ENCODE peak calls at places on chromosomes 11 and 22, in seven cellular contexts. One of them, this sample, is unnamed.
A peak's percentile ranks its signal among the peaks of the same experiment; 100 is the strongest.

GRCh38 chr11:12053606-12054361 is 45.4 kb upstream of the DKK3 start:
- DNase-seq in RWPE1: no peak
- DNase-seq in stimulated activated CD4-positive, alpha-beta T cell treated with anti-CD3 and anti-CD28 coated beads, Interleukin-1b, Interleukin-23, amount 100 ng/mL, for 1 hour: no peak
- DNase-seq in COR-L47: no peak
- DNase-seq in renal cortical epithelial cell: no peak
- DNase-seq in endodermal cell: no peak
- DNase-seq in sigmoid colon: peak; percentile 50
- DNase-seq in this sample: no peak

GRCh38 chr11:83092488-83093384 is 21.0 kb upstream of the RAB30 start:
- DNase-seq in sigmoid colon: no peak
- DNase-seq in RWPE1: peak; percentile 36
- DNase-seq in COR-L47: no peak
- DNase-seq in renal cortical epithelial cell: peak; percentile 93
- DNase-seq in endodermal cell: no peak
- DNase-seq in stimulated activated CD4-positive, alpha-beta T cell treated with anti-CD3 and anti-CD28 coated beads, Interleukin-1b, Interleukin-23, amount 100 ng/mL, for 1 hour: no peak
- DNase-seq in this sample: no peak

GRCh38 chr11:62472063-62472884 is 53.4 kb downstream of the SCGB1A1 start:
- DNase-seq in endodermal cell: no peak
- DNase-seq in sigmoid colon: peak; percentile 96
- DNase-seq in COR-L47: no peak
- DNase-seq in RWPE1: peak; percentile 64
- DNase-seq in stimulated activated CD4-positive, alpha-beta T cell treated with anti-CD3 and anti-CD28 coated beads, Interleukin-1b, Interleukin-23, amount 100 ng/mL, for 1 hour: no peak
- DNase-seq in renal cortical epithelial cell: peak; percentile 63
- DNase-seq in this sample: no peak

GRCh38 chr11:1435820-1436467 is 46.2 kb downstream of the BRSK2 start:
- DNase-seq in renal cortical epithelial cell: no peak
- DNase-seq in RWPE1: peak; percentile 45
- DNase-seq in stimulated activated CD4-positive, alpha-beta T cell treated with anti-CD3 and anti-CD28 coated beads, Interleukin-1b, Interleukin-23, amount 100 ng/mL, for 1 hour: no peak
- DNase-seq in sigmoid colon: no peak
- DNase-seq in COR-L47: peak; percentile 88
- DNase-seq in endodermal cell: peak; percentile 81
- DNase-seq in this sample: no peak

GRCh38 chr22:42468841-42469240 is 36.6 kb upstream of the NFAM1 start:
- DNase-seq in renal cortical epithelial cell: no peak
- DNase-seq in RWPE1: no peak
- DNase-seq in COR-L47: no peak
- DNase-seq in stimulated activated CD4-positive, alpha-beta T cell treated with anti-CD3 and anti-CD28 coated beads, Interleukin-1b, Interleukin-23, amount 100 ng/mL, for 1 hour: no peak
- DNase-seq in endodermal cell: no peak
- DNase-seq in sigmoid colon: no peak
- DNase-seq in this sample: no peak

GRCh38 chr11:67357831-67358555 is 4.6 kb upstream of the POLD4 start:
- DNase-seq in endodermal cell: no peak
- DNase-seq in sigmoid colon: no peak
- DNase-seq in stimulated activated CD4-positive, alpha-beta T cell treated with anti-CD3 and anti-CD28 coated beads, Interleukin-1b, Interleukin-23, amount 100 ng/mL, for 1 hour: no peak
- DNase-seq in renal cortical epithelial cell: peak; percentile 86
- DNase-seq in COR-L47: no peak
- DNase-seq in RWPE1: no peak
- DNase-seq in this sample: no peak

GRCh38 chr11:73272680-73273038 is 521 bp downstream of the P2RY6 start:
- DNase-seq in endodermal cell: no peak
- DNase-seq in sigmoid colon: no peak
- DNase-seq in RWPE1: no peak
- DNase-seq in COR-L47: no peak
- DNase-seq in stimulated activated CD4-positive, alpha-beta T cell treated with anti-CD3 and anti-CD28 coated beads, Interleukin-1b, Interleukin-23, amount 100 ng/mL, for 1 hour: no peak
- DNase-seq in renal cortical epithelial cell: no peak
- DNase-seq in this sample: no peak

GRCh38 chr22:39988386-39989114 is 6.2 kb upstream of the FAM83F start:
- DNase-seq in stimulated activated CD4-positive, alpha-beta T cell treated with anti-CD3 and anti-CD28 coated beads, Interleukin-1b, Interleukin-23, amount 100 ng/mL, for 1 hour: no peak
- DNase-seq in COR-L47: no peak
- DNase-seq in endodermal cell: no peak
- DNase-seq in renal cortical epithelial cell: no peak
- DNase-seq in RWPE1: no peak
- DNase-seq in sigmoid colon: no peak
- DNase-seq in this sample: no peak

GRCh38 chr22:22182218-22182989 is 62.2 kb upstream of the VPREB1 start:
- DNase-seq in endodermal cell: no peak
- DNase-seq in sigmoid colon: no peak
- DNase-seq in COR-L47: no peak
- DNase-seq in stimulated activated CD4-positive, alpha-beta T cell treated with anti-CD3 and anti-CD28 coated beads, Interleukin-1b, Interleukin-23, amount 100 ng/mL, for 1 hour: no peak
- DNase-seq in RWPE1: no peak
- DNase-seq in renal cortical epithelial cell: no peak
- DNase-seq in this sample: no peak

GRCh38 chr22:33049125-33049729 is 9.0 kb downstream of the SYN3 start:
- DNase-seq in renal cortical epithelial cell: peak; percentile 45
- DNase-seq in RWPE1: peak; percentile 57
- DNase-seq in sigmoid colon: peak; percentile 87
- DNase-seq in endodermal cell: peak; percentile 90
- DNase-seq in stimulated activated CD4-positive, alpha-beta T cell treated with anti-CD3 and anti-CD28 coated beads, Interleukin-1b, Interleukin-23, amount 100 ng/mL, for 1 hour: peak; percentile 7
- DNase-seq in COR-L47: peak; percentile 35
- DNase-seq in this sample: peak; percentile 74

GRCh38 chr22:17606472-17606871 is 22.1 kb downstream of the ATP6V1E1 start:
- DNase-seq in sigmoid colon: peak; percentile 77
- DNase-seq in COR-L47: no peak
- DNase-seq in stimulated activated CD4-positive, alpha-beta T cell treated with anti-CD3 and anti-CD28 coated beads, Interleukin-1b, Interleukin-23, amount 100 ng/mL, for 1 hour: no peak
- DNase-seq in RWPE1: no peak
- DNase-seq in endodermal cell: no peak
- DNase-seq in renal cortical epithelial cell: no peak
- DNase-seq in this sample: no peak

GRCh38 chr11:65424200-65425104 is 1.9 kb downstream of the NEAT1 start:
- DNase-seq in COR-L47: no peak
- DNase-seq in stimulated activated CD4-positive, alpha-beta T cell treated with anti-CD3 and anti-CD28 coated beads, Interleukin-1b, Interleukin-23, amount 100 ng/mL, for 1 hour: no peak
- DNase-seq in endodermal cell: peak; percentile 53
- DNase-seq in renal cortical epithelial cell: peak; percentile 18
- DNase-seq in sigmoid colon: peak; percentile 77
- DNase-seq in RWPE1: no peak
- DNase-seq in this sample: no peak

GRCh38 chr11:12845739-12846358 is 163.3 kb upstream of the RASSF10 start:
- DNase-seq in stimulated activated CD4-positive, alpha-beta T cell treated with anti-CD3 and anti-CD28 coated beads, Interleukin-1b, Interleukin-23, amount 100 ng/mL, for 1 hour: no peak
- DNase-seq in renal cortical epithelial cell: no peak
- DNase-seq in COR-L47: peak; percentile 96
- DNase-seq in RWPE1: no peak
- DNase-seq in endodermal cell: peak; percentile 72
- DNase-seq in sigmoid colon: peak; percentile 79
- DNase-seq in this sample: no peak

GRCh38 chr22:35587447-35587870 is 29.7 kb downstream of the MB start:
- DNase-seq in sigmoid colon: peak; percentile 86
- DNase-seq in stimulated activated CD4-positive, alpha-beta T cell treated with anti-CD3 and anti-CD28 coated beads, Interleukin-1b, Interleukin-23, amount 100 ng/mL, for 1 hour: no peak
- DNase-seq in endodermal cell: no peak
- DNase-seq in RWPE1: no peak
- DNase-seq in COR-L47: no peak
- DNase-seq in renal cortical epithelial cell: no peak
- DNase-seq in this sample: no peak